ENCODE peak calls at places on chromosome 2, in four cellular contexts. E is esophagus muscularis mucosa, K is HCT116, N is stomach. B is an unnamed sample.

GRCh38 chr2:227370791-227371312 is 8.3 kb downstream of the TM4SF20 start:
- DNase-seq in E (no peak), K (no peak), N (no peak), B (no peak)

GRCh38 chr2:134718095-134718955 is 475 bp downstream of the TMEM163 start:
- DNase-seq in E (peak; percentile 85), K (no peak), N (peak; percentile 45), B (peak; percentile 80)

GRCh38 chr2:393711-394696 is 106.1 kb upstream of the ALKAL2 start:
- DNase-seq in E (peak; percentile 91), K (no peak), N (no peak), B (peak; percentile 87)

GRCh38 chr2:233386382-233387041 is 32.2 kb downstream of the DGKD start:
- DNase-seq in E (no peak), K (no peak), N (no peak), B (no peak)

GRCh38 chr2:41869542-41870256 is 178.1 kb upstream of the PKDCC start:
- DNase-seq in E (no peak), K (peak; percentile 34), N (peak; percentile 72), B (peak; percentile 88)

GRCh38 chr2:201952212-201952611 is 81.4 kb upstream of the FZD7 start:
- DNase-seq in E (no peak), K (no peak), N (no peak), B (no peak)

GRCh38 chr2:60840880-60841279 is 40.5 kb upstream of the REL start:
- DNase-seq in E (no peak), K (no peak), N (no peak), B (peak; percentile 81)

GRCh38 chr2:218223046-218223445 is 6.1 kb downstream of the ARPC2 start:
- DNase-seq in E (no peak), K (no peak), N (no peak), B (no peak)

GRCh38 chr2:122523981-122524380 is 768.5 kb downstream of the TSN start:
- DNase-seq in E (no peak), K (no peak), N (no peak), B (no peak)

DNA sequence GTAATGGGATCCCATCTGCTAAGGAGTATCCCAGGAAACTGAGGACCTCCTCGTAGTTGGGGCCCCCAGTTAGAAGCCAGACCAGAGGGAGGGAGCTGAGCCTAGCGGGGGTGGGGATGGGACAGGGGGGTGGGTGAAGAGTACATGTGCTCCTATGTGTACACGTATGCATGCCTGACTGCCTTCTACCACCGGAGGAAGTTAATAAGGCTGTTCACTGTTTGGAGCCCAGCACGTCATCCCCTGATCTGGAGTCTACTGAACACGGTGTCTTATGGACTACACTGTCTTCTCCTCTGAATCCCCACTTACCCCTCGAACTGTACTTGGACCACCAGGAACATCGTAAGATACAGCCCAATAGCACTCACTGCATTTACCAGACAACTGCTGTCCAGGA is 68.5 kb downstream of the SFXN5 start:
- DNase-seq in E (no peak), K (no peak), N (no peak), B (peak; percentile 23)
- H3K27ac ChIP-seq in E (no peak overlapping the region), K (no peak overlapping the region), N (no peak overlapping the region), B (no peak overlapping the region)

GRCh38 chr2:19863303-19864041 is 38.3 kb downstream of the TTC32 start:
- DNase-seq in E (no peak), K (peak; percentile 23), N (peak; percentile 74), B (peak; percentile 94)
- TF ChIP-seq POLR2AphosphoS5 in E (no peak), K (no peak), N (no peak), B (no peak)

GRCh38 chr2:212526059-212526458 is 12.5 kb downstream of the ERBB4 start:
- DNase-seq in E (no peak), K (no peak), N (no peak), B (no peak)

GRCh38 chr2:212517693-212518092 is 20.9 kb downstream of the ERBB4 start:
- DNase-seq in E (no peak), K (no peak), N (no peak), B (no peak)

GRCh38 chr2:212523756-212524155 is 14.8 kb downstream of the ERBB4 start:
- DNase-seq in E (no peak), K (no peak), N (no peak), B (no peak)

GRCh38 chr2:212520340-212520739 is 18.3 kb downstream of the ERBB4 start:
- DNase-seq in E (no peak), K (peak; percentile 7), N (no peak), B (no peak)
- TF ChIP-seq CTCF in E (no peak), K (peak; percentile 40), N (no peak), B (no peak)

GRCh38 chr2:238420442-238420841 is 6.3 kb upstream of the ASB1 start:
- DNase-seq in E (no peak), K (no peak), N (no peak), B (no peak)
- H3K27ac ChIP-seq in E (no peak overlapping the region), K (no peak overlapping the region), N (no peak overlapping the region), B (no peak overlapping the region)

DNA sequence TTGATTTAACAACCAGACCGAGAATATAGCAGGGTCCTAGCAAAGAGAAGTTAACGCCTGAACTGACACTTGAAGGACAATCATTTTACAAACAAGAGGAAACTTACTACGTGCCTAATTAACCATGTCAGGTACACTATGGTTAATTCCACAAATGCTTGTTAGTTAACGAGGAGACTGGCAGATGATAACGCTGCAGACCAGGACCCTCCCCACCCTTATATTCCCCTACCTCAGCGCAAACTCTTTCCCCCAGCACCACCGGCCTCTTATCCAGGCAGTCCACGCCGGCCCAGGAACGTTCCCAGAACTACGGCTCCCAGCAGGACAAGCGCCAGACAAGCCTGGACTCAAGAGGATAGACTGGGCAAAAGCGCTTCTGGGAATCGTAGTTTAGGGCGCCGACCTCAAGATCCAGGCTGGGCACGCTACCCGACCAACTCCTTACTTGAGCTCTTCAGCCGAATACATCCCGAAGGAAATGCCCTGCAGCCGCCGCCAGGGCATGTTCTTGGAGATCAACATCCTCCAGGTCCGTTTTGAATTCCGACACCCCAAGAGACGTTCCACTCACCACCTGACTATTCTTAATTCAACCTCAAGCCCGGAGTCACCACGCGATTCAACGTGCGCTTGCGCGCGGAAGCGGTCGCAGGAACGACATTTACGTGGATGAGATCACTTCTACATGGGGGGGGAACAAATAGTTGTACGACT is at the start of gene POLR1A:
- DNase-seq in E (peak; percentile 98), K (peak; percentile 87), N (peak; percentile 90), B (peak; percentile 94)
- TF ChIP-seq POLR2AphosphoS5 in E (no peak), K (no peak), N (no peak), B (no peak)

B was measured in spleen.